ENCODE peak calls at places on chromosome 12, in six cellular contexts. F, B, L, Q, V and M are unnamed samples.

GRCh38 chr12:50201987-50202521 is 34.9 kb upstream of the CERS5 start:
- DNase-seq in F (peak), B (peak), L (peak), Q (no peak), V (peak), M (no peak)

GRCh38 chr12:76883151-76883550 is 4.3 kb upstream of the CSRP2 start:
- DNase-seq in F (no peak), B (peak), L (peak), Q (no peak), V (no peak), M (no peak)

GRCh38 chr12:132270969-132271754 is 58.2 kb downstream of the GALNT9 start:
- DNase-seq in F (no peak), B (no peak), L (no peak), Q (no peak), V (no peak), M (no peak)

GRCh38 chr12:115916910-115917668 is 360.4 kb downstream of the MED13L start:
- DNase-seq in F (peak), B (no peak), L (no peak), Q (peak), V (peak), M (peak)

GRCh38 chr12:27179399-27180214 is 64.5 kb upstream of the STK38L start:
- DNase-seq in F (no peak), B (peak), L (peak), Q (no peak), V (peak), M (no peak)

GRCh38 chr12:40054554-40055226 is 51.2 kb downstream of the SLC2A13 start:
- DNase-seq in F (no peak), B (peak), L (peak), Q (no peak), V (peak), M (no peak)

GRCh38 chr12:89160716-89161123 is 191.6 kb downstream of the DUSP6 start:
- DNase-seq in F (no peak), B (peak), L (peak), Q (no peak), V (peak), M (no peak)

GRCh38 chr12:92369643-92370042 is 224.0 kb upstream of the BTG1 start:
- DNase-seq in F (no peak), B (no peak), L (no peak), Q (no peak), V (no peak), M (no peak)

GRCh38 chr12:132806857-132807256 is 21.8 kb downstream of the GOLGA3 start:
- DNase-seq in F (no peak), B (no peak), L (no peak), Q (no peak), V (no peak), M (no peak)

GRCh38 chr12:96447256-96447655 is 42.1 kb upstream of the CFAP54 start:
- DNase-seq in F (no peak), B (no peak), L (peak), Q (no peak), V (no peak), M (no peak)

GRCh38 chr12:21891763-21892217 is 49.4 kb downstream of the ABCC9 start:
- DNase-seq in F (no peak), B (no peak), L (no peak), Q (no peak), V (no peak), M (no peak)

GRCh38 chr12:64452559-64453329 is 824 bp downstream of the TBK1 start:
- DNase-seq in F (no peak), B (peak), L (peak), Q (no peak), V (peak), M (no peak)

GRCh38 chr12:109744991-109745942 is 31.6 kb downstream of the FAM222A start:
- DNase-seq in F (no peak), B (peak), L (peak), Q (no peak), V (no peak), M (no peak)

GRCh38 chr12:101480849-101481248 is 5.7 kb downstream of the SPIC start:
- DNase-seq in F (no peak), B (no peak), L (no peak), Q (no peak), V (no peak), M (no peak)

GRCh38 chr12:131947482-131948027 is 2.2 kb upstream of the EP400 start:
- DNase-seq in F (peak), B (no peak), L (no peak), Q (no peak), V (no peak), M (no peak)

GRCh38 chr12:15720299-15720698 is 68.9 kb downstream of the EPS8 start:
- DNase-seq in F (no peak), B (peak), L (peak), Q (no peak), V (no peak), M (no peak)

GRCh38 chr12:77696183-77696582 is 134.5 kb upstream of the NAV3 start:
- DNase-seq in F (no peak), B (no peak), L (no peak), Q (no peak), V (no peak), M (no peak)

GRCh38 chr12:42407306-42407705 is 81.3 kb downstream of the PPHLN1 start:
- DNase-seq in F (no peak), B (peak), L (no peak), Q (no peak), V (no peak), M (no peak)

GRCh38 chr12:66942741-66943465 is 264.0 kb upstream of the GRIP1 start:
- DNase-seq in F (no peak), B (no peak), L (no peak), Q (no peak), V (no peak), M (peak)

GRCh38 chr12:75724913-75725312 is 213.5 kb upstream of the KRR1 start:
- DNase-seq in F (no peak), B (peak), L (peak), Q (no peak), V (no peak), M (no peak)

GRCh38 chr12:131608740-131609665 is 101.9 kb upstream of the SFSWAP start:
- DNase-seq in F (peak), B (peak), L (no peak), Q (peak), V (peak), M (peak)

GRCh38 chr12:10501031-10501430 is 4.7 kb upstream of the EIF2S3B start:
- DNase-seq in F (no peak), B (no peak), L (peak), Q (no peak), V (peak), M (no peak)

GRCh38 chr12:66647034-66647691 is 31.7 kb downstream of the GRIP1 start:
- DNase-seq in F (no peak), B (peak), L (peak), Q (no peak), V (no peak), M (no peak)

GRCh38 chr12:96140110-96140509 is 54.1 kb upstream of the ELK3 start:
- DNase-seq in F (no peak), B (peak), L (peak), Q (no peak), V (no peak), M (no peak)

GRCh38 chr12:132729541-132730320 is 19.1 kb downstream of the PGAM5 start:
- DNase-seq in F (no peak), B (no peak), L (peak), Q (no peak), V (peak), M (no peak)

GRCh38 chr12:60279224-60279623 is 683.4 kb downstream of the SLC16A7 start:
- DNase-seq in F (no peak), B (peak), L (peak), Q (no peak), V (no peak), M (no peak)

GRCh38 chr12:105561981-105562726 is 231.7 kb downstream of the C12orf75 start:
- DNase-seq in F (peak), B (peak), L (peak), Q (no peak), V (no peak), M (no peak)

GRCh38 chr12:110037315-110037714 is 11.0 kb downstream of the C12orf76 start:
- DNase-seq in F (no peak), B (no peak), L (no peak), Q (no peak), V (no peak), M (no peak)

GRCh38 chr12:113142173-113142885 is 6.8 kb upstream of the RASAL1 start:
- DNase-seq in F (no peak), B (no peak), L (no peak), Q (no peak), V (peak), M (no peak)
- H2AK5ac ChIP-seq in F (no peak), B (no peak), L (peak), Q (peak), V (no peak), M (peak)

DNA sequence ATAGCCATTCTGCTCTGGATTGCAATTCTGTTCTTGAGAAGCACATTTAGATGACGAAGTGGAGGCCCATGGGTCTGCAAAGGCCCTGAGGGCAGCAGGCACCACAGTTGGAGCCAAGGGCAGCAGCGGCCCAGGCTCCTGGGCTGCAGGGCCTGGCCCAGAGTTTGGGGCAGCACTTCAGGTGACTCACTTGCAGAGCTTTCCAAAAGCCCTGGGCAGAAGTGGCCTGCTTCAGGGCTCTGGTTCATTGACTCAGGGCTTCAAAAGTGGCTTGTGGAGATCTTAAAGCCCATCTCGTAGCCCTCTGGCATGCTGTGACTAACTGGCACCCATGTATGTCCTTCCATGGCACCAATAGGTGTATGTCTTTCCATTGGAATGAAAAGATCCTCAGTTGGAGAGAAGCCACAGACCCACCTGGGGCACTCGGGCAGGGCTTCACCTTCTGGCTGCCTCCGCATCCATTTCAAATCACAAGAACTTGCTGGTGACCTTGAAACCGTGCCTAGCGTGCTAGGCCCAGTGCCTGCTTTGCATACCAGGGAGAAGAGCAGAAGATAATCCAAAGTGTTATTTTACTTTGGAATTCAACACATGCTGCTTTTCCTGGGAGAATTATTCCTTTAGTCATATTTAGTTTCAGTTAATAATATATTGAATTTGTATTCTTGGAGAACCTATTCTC is 106.7 kb downstream of the PRMT8 start:
- DNase-seq in F (no peak), B (no peak), L (no peak), Q (no peak), V (no peak), M (no peak)
- H4K91ac ChIP-seq in F (no peak), B (no peak), L (no peak), Q (no peak), V (no peak), M (no peak)

GRCh38 chr12:58741226-58741625 is 179.1 kb downstream of the LRIG3 start:
- DNase-seq in F (no peak), B (no peak), L (no peak), Q (no peak), V (no peak), M (no peak)
- H2AK5ac ChIP-seq in F (no peak), B (no peak), L (no peak), Q (no peak), V (no peak), M (no peak)

DNA sequence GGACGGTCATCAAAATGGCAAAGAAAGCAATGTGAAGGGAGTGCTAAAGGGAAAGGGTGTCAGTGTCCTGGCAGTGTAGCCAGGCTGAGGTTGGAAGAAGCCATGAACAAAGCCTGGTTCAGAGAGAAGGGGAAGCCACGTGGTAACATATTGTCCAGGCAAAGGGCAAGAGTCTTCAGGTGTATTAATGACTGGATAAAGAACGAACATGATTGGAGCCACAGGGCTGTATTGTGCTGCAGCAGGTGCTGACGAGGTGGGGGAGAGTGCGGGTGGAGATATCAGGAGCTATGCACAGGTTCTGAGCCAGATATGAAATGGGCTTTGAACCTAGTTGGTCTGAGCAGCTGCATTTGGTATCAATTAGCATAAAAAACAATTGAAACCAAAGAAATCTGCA is 18.6 kb upstream of the EMP1 start:
- DNase-seq in F (no peak), B (no peak), L (no peak), Q (no peak), V (no peak), M (no peak)
- H4K91ac ChIP-seq in F (no peak), B (no peak), L (no peak), Q (no peak), V (no peak), M (no peak)